ENCODE peak calls at places on chromosomes 2 and 18, in six cellular contexts. T is GM12891, G is sigmoid colon, Z is SK-N-SH, E is HL-60, S is Panc1. A is an unnamed sample.

GRCh38 chr2:64228126-64228678 is 84.0 kb upstream of the PELI1 start:
- DNase-seq in T (peak), G (peak), Z (peak), E (peak), S (no peak), A (peak)

GRCh38 chr18:57728941-57729511 is 74.1 kb downstream of the ATP8B1 start:
- DNase-seq in T (no peak), G (no peak), Z (no peak), E (peak), S (no peak), A (no peak)

GRCh38 chr2:17918789-17919188 is 40.3 kb downstream of the KCNS3 start:
- DNase-seq in T (no peak), G (no peak), Z (peak), E (no peak), S (no peak), A (no peak)

GRCh38 chr2:102632380-102633175 is 13.2 kb downstream of the SLC9A2 start:
- DNase-seq in T (no peak), G (no peak), Z (no peak), E (no peak), S (no peak), A (no peak)

GRCh38 chr18:6482198-6482977 is 67.7 kb upstream of the L3MBTL4 start:
- DNase-seq in T (peak), G (peak), Z (peak), E (no peak), S (peak), A (peak)

GRCh38 chr18:25737710-25738251 is 352.6 kb downstream of the SS18 start:
- DNase-seq in T (no peak), G (no peak), Z (no peak), E (no peak), S (no peak), A (no peak)

GRCh38 chr18:75244336-75244735 is 33.7 kb downstream of the TSHZ1 start:
- DNase-seq in T (no peak), G (no peak), Z (peak), E (peak), S (no peak), A (no peak)

GRCh38 chr2:224801360-224801759 is 85.2 kb upstream of the CCDC195 start:
- DNase-seq in T (no peak), G (no peak), Z (no peak), E (no peak), S (no peak), A (no peak)

GRCh38 chr2:64595397-64596160 is 58.1 kb downstream of the SERTAD2 start:
- DNase-seq in T (no peak), G (no peak), Z (no peak), E (no peak), S (peak), A (no peak)

GRCh38 chr2:215653344-215654015 is 217.6 kb upstream of the FN1 start:
- DNase-seq in T (no peak), G (no peak), Z (no peak), E (no peak), S (no peak), A (no peak)

GRCh38 chr2:213279961-213280360 is 4.3 kb upstream of the SPAG16 start:
- DNase-seq in T (no peak), G (no peak), Z (no peak), E (no peak), S (no peak), A (no peak)

GRCh38 chr2:71453404-71454220 is at the start of gene DYSF:
- DNase-seq in T (no peak), G (peak), Z (peak), E (peak), S (no peak), A (no peak)

GRCh38 chr18:77022116-77022515 is 110.5 kb downstream of the MBP start:
- DNase-seq in T (no peak), G (no peak), Z (no peak), E (no peak), S (no peak), A (no peak)

GRCh38 chr2:128232965-128233789 is 85.5 kb downstream of the HS6ST1 start:
- DNase-seq in T (peak), G (peak), Z (peak), E (peak), S (peak), A (peak)
- TF ChIP-seq POLR2AphosphoS5 in T (no peak), G (no peak), Z (no peak), E (no peak), S (no peak), A (no peak)

GRCh38 chr2:196293751-196294486 is 122.5 kb upstream of the STK17B start:
- DNase-seq in T (no peak), G (no peak), Z (no peak), E (no peak), S (no peak), A (no peak)
- TF ChIP-seq POLR2AphosphoS5 in T (no peak), G (no peak), Z (peak), E (no peak), S (no peak), A (no peak)

DNA sequence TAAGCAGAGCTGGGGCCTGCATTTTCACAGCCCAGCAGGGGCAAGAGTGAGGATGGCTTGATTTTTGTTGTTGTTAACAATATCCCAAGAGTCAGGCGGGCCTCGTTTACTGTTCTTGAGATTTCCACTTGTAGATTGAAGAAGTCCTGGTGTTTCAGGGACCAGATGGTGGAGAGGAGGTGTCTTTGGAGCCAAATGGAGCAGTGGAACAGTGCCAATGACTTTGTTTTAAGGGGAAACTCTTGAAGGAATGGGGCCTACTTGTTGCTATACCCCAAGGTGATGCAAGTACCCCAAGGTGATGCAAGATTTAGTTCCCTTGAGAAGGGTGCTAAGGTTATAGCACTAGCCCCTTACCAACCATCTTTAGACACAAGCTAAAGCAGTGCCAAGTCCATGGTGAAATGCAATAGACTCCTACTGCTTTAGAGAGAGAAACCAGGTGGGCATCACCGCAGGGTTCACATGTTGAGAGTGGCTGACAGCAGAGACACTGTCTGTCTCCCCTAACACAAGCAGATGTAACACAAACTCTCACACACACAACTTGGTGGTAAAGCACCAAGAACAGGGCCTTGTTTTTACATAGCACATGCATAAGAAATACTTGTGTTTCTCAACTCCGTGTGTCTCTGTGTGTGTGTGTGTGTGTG is 44.0 kb downstream of the HK2 start:
- DNase-seq in T (no peak), G (no peak), Z (no peak), E (peak), S (no peak), A (no peak)
- TF ChIP-seq POLR2AphosphoS5 in T (no peak), G (no peak), Z (no peak), E (no peak), S (no peak), A (no peak)

GRCh38 chr2:207248702-207249355 is 83.1 kb upstream of the KLF7 start:
- DNase-seq in T (no peak), G (no peak), Z (no peak), E (no peak), S (no peak), A (no peak)

GRCh38 chr2:207243601-207244000 is 77.9 kb upstream of the KLF7 start:
- DNase-seq in T (no peak), G (no peak), Z (no peak), E (no peak), S (no peak), A (no peak)

GRCh38 chr2:207240649-207241048 is 74.9 kb upstream of the KLF7 start:
- DNase-seq in T (no peak), G (no peak), Z (no peak), E (peak), S (no peak), A (no peak)

GRCh38 chr2:207241198-207241597 is 75.5 kb upstream of the KLF7 start:
- DNase-seq in T (no peak), G (no peak), Z (no peak), E (no peak), S (no peak), A (no peak)

DNA sequence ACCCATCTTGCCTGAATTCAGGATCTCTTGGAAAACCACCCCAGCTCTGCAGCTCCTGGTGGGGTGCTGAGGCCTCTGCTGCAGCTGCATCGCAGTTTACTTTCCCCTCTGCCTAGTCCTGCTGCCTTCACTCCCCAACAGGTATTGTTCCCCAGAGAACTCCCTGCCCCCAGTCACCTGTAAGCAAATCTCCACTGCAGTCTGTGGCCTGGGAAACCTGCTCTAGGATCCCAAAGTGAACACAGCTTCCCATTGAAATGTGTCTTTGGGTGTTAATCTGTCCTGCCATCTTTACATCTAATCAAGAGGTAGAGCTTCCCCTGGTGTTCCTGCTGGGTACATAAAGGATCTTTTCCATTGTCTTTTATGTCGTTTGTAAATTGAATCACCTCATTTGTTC is 79.8 kb upstream of the KLF7 start:
- DNase-seq in T (no peak), G (no peak), Z (no peak), E (no peak), S (no peak), A (no peak)
- TF ChIP-seq POLR2AphosphoS5 in T (no peak), G (no peak), Z (no peak), E (no peak), S (no peak), A (no peak)

GRCh38 chr2:9974344-9974743 is 22.9 kb downstream of the GRHL1 start:
- DNase-seq in T (no peak), G (no peak), Z (no peak), E (no peak), S (no peak), A (no peak)

GRCh38 chr2:9973691-9974090 is 22.2 kb downstream of the GRHL1 start:
- DNase-seq in T (no peak), G (no peak), Z (no peak), E (no peak), S (no peak), A (no peak)

GRCh38 chr2:9972621-9973445 is 21.3 kb downstream of the GRHL1 start:
- DNase-seq in T (no peak), G (no peak), Z (no peak), E (no peak), S (no peak), A (no peak)

GRCh38 chr2:9975805-9976447 is 24.4 kb downstream of the GRHL1 start:
- DNase-seq in T (no peak), G (no peak), Z (no peak), E (no peak), S (peak), A (no peak)

DNA sequence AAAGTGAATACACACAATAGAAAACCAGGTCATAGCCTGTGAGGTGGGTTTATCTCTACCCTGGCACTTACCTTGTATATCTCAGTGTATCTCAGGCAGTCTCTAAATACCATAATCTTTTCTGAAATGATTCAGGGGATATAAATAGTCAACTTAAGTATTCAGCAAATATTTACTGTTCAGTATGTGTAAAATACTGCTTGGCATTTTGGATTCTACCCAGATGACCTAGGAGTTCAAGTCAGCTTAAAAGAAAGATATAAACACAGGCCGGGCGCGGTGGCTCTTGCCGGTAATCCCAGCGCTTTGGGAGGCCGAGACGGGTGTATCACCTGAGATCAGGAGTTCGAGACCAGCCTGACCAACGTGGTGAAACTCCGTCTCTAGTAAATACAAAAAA is 23.8 kb downstream of the GRHL1 start:
- DNase-seq in T (no peak), G (no peak), Z (no peak), E (no peak), S (peak), A (no peak)
- TF ChIP-seq POLR2AphosphoS5 in T (no peak), G (no peak), Z (no peak), E (no peak), S (no peak), A (no peak)

GRCh38 chr18:11987527-11987926 is 6.2 kb downstream of the IMPA2 start:
- DNase-seq in T (no peak), G (peak), Z (no peak), E (peak), S (no peak), A (no peak)
- TF ChIP-seq POLR2AphosphoS5 in T (no peak), G (peak), Z (no peak), E (no peak), S (no peak), A (no peak)

GRCh38 chr2:167005096-167005495 is 116.8 kb downstream of the XIRP2 start:
- DNase-seq in T (no peak), G (no peak), Z (no peak), E (no peak), S (no peak), A (no peak)

GRCh38 chr2:166996465-166996864 is 108.2 kb downstream of the XIRP2 start:
- DNase-seq in T (no peak), G (no peak), Z (no peak), E (no peak), S (no peak), A (no peak)

GRCh38 chr2:167001165-167001564 is 112.9 kb downstream of the XIRP2 start:
- DNase-seq in T (no peak), G (no peak), Z (no peak), E (no peak), S (no peak), A (no peak)
- TF ChIP-seq POLR2AphosphoS5 in T (no peak), G (no peak), Z (no peak), E (no peak), S (no peak), A (no peak)

GRCh38 chr2:113277474-113278072 is 1.1 kb downstream of the PAX8 start:
- DNase-seq in T (no peak), G (no peak), Z (peak), E (no peak), S (no peak), A (no peak)
- TF ChIP-seq POLR2AphosphoS5 in T (no peak), G (no peak), Z (no peak), E (no peak), S (no peak), A (no peak)

GRCh38 chr2:200469708-200470600 is 39.9 kb downstream of the KCTD18 start:
- DNase-seq in T (no peak), G (peak), Z (no peak), E (no peak), S (no peak), A (no peak)

GRCh38 chr2:200467806-200468686 is 41.8 kb downstream of the KCTD18 start:
- DNase-seq in T (no peak), G (no peak), Z (no peak), E (no peak), S (no peak), A (no peak)

GRCh38 chr2:200471324-200471848 is 38.5 kb downstream of the KCTD18 start:
- DNase-seq in T (peak), G (no peak), Z (peak), E (peak), S (no peak), A (peak)

GRCh38 chr2:200463449-200463848 is 46.4 kb downstream of the KCTD18 start:
- DNase-seq in T (no peak), G (no peak), Z (no peak), E (no peak), S (no peak), A (no peak)

DNA sequence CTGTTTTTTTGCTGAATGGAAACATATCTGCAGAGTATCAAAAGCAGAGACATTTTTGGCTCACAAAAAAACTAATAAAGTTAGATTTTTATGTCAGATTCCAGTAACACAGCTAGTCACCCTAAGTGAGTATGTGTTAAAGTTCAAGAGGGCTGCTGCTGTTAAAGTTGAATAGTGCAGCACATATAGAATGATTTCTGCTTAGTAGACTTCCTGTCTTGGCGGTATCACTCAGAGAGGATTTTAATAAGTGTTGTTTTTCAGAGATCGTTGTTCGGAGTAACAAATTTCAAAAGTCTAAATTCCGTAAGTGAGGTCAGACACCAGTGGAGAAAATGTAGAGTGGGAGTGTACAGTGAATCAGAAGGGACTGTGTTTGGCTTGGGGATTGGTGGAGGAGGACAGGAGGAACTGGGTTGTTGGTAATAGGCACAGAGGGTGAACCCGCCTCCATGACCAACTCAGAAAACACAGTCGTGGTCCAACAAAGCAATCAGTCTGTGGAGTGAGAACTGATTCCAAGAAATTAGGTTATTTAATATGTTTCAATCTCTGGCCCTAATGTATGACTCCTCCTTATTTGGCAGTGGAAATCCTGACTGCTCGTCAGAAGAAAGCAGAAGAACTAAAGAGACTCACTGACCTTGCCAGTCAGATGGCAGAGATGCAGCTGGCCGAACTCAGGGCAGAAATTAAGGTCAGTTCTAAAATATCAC is 43.0 kb downstream of the KCTD18 start:
- DNase-seq in T (no peak), G (peak), Z (no peak), E (no peak), S (no peak), A (no peak)
- TF ChIP-seq POLR2AphosphoS5 in T (no peak), G (no peak), Z (no peak), E (no peak), S (no peak), A (no peak)

GRCh38 chr2:20600756-20601325 is 50.1 kb downstream of the HS1BP3 start:
- DNase-seq in T (no peak), G (no peak), Z (no peak), E (no peak), S (no peak), A (no peak)

GRCh38 chr2:20599861-20600461 is 50.9 kb downstream of the HS1BP3 start:
- DNase-seq in T (no peak), G (peak), Z (no peak), E (no peak), S (no peak), A (no peak)

GRCh38 chr2:20596973-20597867 is 53.7 kb downstream of the HS1BP3 start:
- DNase-seq in T (no peak), G (peak), Z (no peak), E (no peak), S (no peak), A (no peak)

GRCh38 chr2:20597868-20598183 is 53.1 kb downstream of the HS1BP3 start:
- DNase-seq in T (no peak), G (peak), Z (no peak), E (no peak), S (no peak), A (no peak)

DNA sequence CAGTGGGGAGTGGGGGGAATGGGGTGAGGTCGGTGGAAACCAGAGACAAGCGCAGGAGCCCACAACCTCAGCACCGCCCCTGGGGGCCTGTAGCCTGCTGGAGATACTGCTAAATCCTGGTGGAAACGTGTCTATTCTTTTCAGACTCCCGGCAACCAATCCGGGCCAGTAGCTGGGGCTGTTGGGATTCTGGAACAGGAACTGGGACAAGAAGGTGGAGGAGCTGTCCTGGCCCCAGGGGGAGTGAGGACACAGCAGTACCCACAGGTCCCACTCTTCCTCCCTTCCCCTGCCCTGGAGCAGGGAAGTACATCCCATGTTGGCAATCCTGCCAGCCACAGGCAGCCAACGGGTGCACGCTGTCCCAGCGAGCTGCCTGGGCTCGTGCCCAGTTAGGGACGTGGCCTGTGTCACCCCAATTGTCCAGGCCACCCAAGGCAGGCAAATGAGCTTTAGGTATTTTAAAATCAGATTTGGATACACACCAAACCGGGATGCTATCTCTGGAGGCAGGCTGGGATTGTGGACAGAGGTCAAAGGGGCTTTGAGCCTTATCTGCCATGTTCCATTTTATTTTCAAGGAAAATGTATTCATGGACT is 51.8 kb downstream of the HS1BP3 start:
- DNase-seq in T (no peak), G (peak), Z (peak), E (no peak), S (no peak), A (no peak)
- TF ChIP-seq POLR2AphosphoS5 in T (no peak), G (peak), Z (no peak), E (no peak), S (no peak), A (no peak)